ENCODE peak calls at places on chromosome 22, in eight cellular contexts. One of them, this sample, is unnamed. For H3K4me1, the result is how much of the 10 kb centered on the place peaks cover.

GRCh38 chr22:36333632-36334031 is 54.1 kb downstream of the MYH9 start:
- DNase-seq in esophagus squamous epithelium: no peak
- DNase-seq in A549: no peak
- DNase-seq in vagina: no peak
- DNase-seq in stomach: peak
- DNase-seq in Peyer's patch: no peak
- DNase-seq in body of pancreas: peak
- DNase-seq in HepG2: no peak
- DNase-seq in this sample: no peak

GRCh38 chr22:41557401-41558240 is 3.2 kb upstream of the CSDC2 start:
- DNase-seq in esophagus squamous epithelium: no peak
- DNase-seq in A549: no peak
- DNase-seq in vagina: no peak
- DNase-seq in stomach: peak
- DNase-seq in Peyer's patch: no peak
- DNase-seq in body of pancreas: peak
- DNase-seq in HepG2: peak
- DNase-seq in this sample: peak

GRCh38 chr22:37193629-37194191 is 5.7 kb upstream of the C1QTNF6 start:
- DNase-seq in esophagus squamous epithelium: no peak
- DNase-seq in A549: no peak
- DNase-seq in vagina: no peak
- DNase-seq in stomach: no peak
- DNase-seq in Peyer's patch: no peak
- DNase-seq in body of pancreas: peak
- DNase-seq in HepG2: peak
- DNase-seq in this sample: peak

GRCh38 chr22:25754527-25755202 is 12.7 kb downstream of the MYO18B start:
- DNase-seq in esophagus squamous epithelium: no peak
- DNase-seq in A549: no peak
- DNase-seq in vagina: no peak
- DNase-seq in stomach: no peak
- DNase-seq in Peyer's patch: no peak
- DNase-seq in body of pancreas: no peak
- DNase-seq in HepG2: no peak
- DNase-seq in this sample: peak

GRCh38 chr22:32684822-32685187 is 116.7 kb upstream of the TIMP3 start:
- DNase-seq in esophagus squamous epithelium: no peak
- DNase-seq in A549: no peak
- DNase-seq in vagina: no peak
- DNase-seq in stomach: no peak
- DNase-seq in Peyer's patch: no peak
- DNase-seq in body of pancreas: no peak
- DNase-seq in HepG2: no peak
- DNase-seq in this sample: no peak

GRCh38 chr22:45322873-45323525 is 13.3 kb downstream of the FAM118A start:
- DNase-seq in esophagus squamous epithelium: no peak
- DNase-seq in A549: no peak
- DNase-seq in vagina: no peak
- DNase-seq in stomach: no peak
- DNase-seq in Peyer's patch: no peak
- DNase-seq in body of pancreas: no peak
- DNase-seq in HepG2: no peak
- DNase-seq in this sample: no peak

GRCh38 chr22:23849009-23850006 is 8.4 kb upstream of the SLC2A11 start:
- DNase-seq in esophagus squamous epithelium: no peak
- DNase-seq in A549: peak
- DNase-seq in vagina: no peak
- DNase-seq in stomach: peak
- DNase-seq in Peyer's patch: peak
- DNase-seq in body of pancreas: peak
- DNase-seq in HepG2: peak
- DNase-seq in this sample: peak

GRCh38 chr22:32801436-32802290 is at the start of gene TIMP3:
- DNase-seq in esophagus squamous epithelium: no peak
- DNase-seq in A549: no peak
- DNase-seq in vagina: no peak
- DNase-seq in stomach: peak
- DNase-seq in Peyer's patch: peak
- DNase-seq in body of pancreas: peak
- DNase-seq in HepG2: no peak
- DNase-seq in this sample: peak

DNA sequence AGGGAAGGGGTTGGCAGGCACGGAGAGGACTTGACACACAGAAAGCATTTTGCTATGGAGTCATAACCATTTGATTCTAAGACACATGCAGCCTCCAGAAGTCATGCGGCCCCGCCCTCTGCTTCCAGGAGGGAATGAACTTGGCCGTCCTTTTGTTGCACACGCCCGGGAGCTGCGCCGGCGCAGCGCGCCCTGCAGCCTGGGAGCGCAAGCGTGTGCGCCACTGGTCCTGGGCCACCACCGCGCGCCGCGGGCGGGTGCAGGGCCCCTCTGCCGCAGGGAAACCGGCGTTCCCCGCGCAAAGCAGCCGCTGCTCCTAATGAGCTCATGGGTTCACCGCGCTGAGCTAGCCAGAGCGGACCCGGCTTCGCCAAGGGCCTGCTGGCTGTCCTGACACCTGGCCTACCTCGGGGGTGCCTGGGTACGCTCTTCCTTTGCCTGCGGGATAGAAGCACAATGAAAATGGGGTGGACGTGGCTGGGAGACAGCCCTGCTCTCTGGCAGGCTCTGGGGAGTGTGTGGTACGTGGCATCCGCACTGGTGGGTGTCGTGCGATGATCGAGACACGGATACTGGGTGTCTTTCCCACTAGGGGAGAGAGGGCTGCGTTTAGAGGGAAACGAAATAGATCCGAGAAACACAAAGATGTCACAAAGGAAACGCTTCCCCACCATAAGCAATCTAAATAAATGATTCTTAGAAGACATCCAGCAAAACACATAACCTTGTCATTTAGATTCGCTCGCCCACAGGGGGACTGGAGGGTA is 669 bp downstream of the MICAL3 start:
- DNase-seq in esophagus squamous epithelium: no peak
- DNase-seq in A549: peak
- DNase-seq in vagina: no peak
- DNase-seq in stomach: peak
- DNase-seq in Peyer's patch: peak
- DNase-seq in body of pancreas: peak
- DNase-seq in HepG2: no peak
- DNase-seq in this sample: peak
- TF ChIP-seq POLR2A in esophagus squamous epithelium: peak
- TF ChIP-seq POLR2A in A549: peak
- TF ChIP-seq POLR2A in vagina: peak
- TF ChIP-seq POLR2A in stomach: no peak
- TF ChIP-seq POLR2A in Peyer's patch: peak
- TF ChIP-seq POLR2A in body of pancreas: peak
- TF ChIP-seq POLR2A in HepG2: no peak
- TF ChIP-seq POLR2A in this sample: peak

DNA sequence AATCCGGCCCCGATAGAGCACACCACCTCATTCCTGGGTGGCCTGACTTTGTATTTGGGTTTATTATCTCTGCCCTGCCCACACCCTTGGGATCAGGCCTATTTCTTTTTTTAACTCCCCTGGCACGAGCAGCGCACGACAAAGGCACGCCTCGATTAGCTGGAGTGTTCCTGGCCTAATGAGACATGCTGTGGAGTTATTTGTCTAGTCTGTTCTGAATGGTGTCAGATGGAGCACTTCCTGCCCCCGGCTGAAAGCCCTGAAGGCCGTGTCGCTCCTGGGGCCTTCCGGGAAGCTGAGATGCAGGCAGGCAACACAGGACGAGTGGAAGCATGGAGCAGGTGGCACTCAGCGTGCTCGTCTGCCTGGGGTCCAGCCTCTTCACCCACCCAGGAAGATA is 47.1 kb downstream of the LARGE1 start:
- DNase-seq in esophagus squamous epithelium: no peak
- DNase-seq in A549: no peak
- DNase-seq in vagina: no peak
- DNase-seq in stomach: peak
- DNase-seq in Peyer's patch: no peak
- DNase-seq in body of pancreas: peak
- DNase-seq in HepG2: no peak
- DNase-seq in this sample: peak
- H3K4me1 ChIP-seq in esophagus squamous epithelium: under half
- H3K4me1 ChIP-seq in A549: under half
- H3K4me1 ChIP-seq in vagina: under half
- H3K4me1 ChIP-seq in stomach: half or more
- H3K4me1 ChIP-seq in Peyer's patch: under half
- H3K4me1 ChIP-seq in body of pancreas: under half
- H3K4me1 ChIP-seq in HepG2: under half
- H3K4me1 ChIP-seq in this sample: under half

DNA sequence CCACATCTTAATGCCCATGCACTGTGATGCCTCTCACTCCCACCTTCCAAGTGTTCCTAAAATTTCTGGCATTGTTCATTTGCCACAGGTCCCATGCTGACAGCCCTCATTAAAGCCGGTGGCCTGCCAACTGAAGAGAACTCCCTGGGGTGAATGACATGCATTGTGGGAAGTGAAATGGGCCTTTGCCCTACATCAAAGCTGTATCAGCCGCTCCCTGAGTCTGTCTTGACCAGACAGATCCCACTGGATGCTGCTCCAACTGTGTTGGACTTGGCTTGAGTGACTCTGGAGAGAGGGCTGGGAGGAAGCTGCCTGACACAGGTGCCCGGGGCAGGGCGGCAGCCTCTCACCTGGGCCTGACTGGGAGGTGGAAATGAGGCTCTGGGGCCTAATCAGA is 8.8 kb upstream of the SEC14L4 start:
- DNase-seq in esophagus squamous epithelium: no peak
- DNase-seq in A549: no peak
- DNase-seq in vagina: no peak
- DNase-seq in stomach: no peak
- DNase-seq in Peyer's patch: no peak
- DNase-seq in body of pancreas: no peak
- DNase-seq in HepG2: no peak
- DNase-seq in this sample: no peak
- H3K27ac ChIP-seq in esophagus squamous epithelium: no peak
- H3K27ac ChIP-seq in A549: no peak
- H3K27ac ChIP-seq in vagina: no peak
- H3K27ac ChIP-seq in stomach: no peak
- H3K27ac ChIP-seq in Peyer's patch: no peak
- H3K27ac ChIP-seq in body of pancreas: no peak
- H3K27ac ChIP-seq in HepG2: no peak
- H3K27ac ChIP-seq in this sample: no peak

DNA sequence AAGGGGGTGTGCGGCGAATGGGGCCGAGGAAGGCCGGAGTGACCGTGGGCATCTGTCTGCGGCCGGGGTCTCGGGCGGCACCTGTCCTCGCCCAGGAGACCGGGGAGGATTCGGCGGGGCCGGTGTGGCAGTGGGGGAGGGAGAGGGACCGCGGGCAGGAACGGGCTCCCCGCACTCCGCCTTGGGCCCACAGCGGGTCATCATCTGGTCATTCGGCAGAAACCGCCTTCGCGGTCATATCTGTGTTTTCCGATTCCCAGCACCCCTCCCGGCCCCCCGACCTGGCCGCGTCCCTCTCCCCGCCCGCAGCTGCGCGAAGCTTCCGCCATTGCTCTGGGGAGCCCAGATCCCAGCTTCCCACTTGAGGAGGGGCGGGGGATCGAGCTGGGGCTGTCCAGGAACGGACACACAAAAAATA is 824 bp upstream of the CBX6 start:
- DNase-seq in esophagus squamous epithelium: no peak
- DNase-seq in A549: peak
- DNase-seq in vagina: peak
- DNase-seq in stomach: peak
- DNase-seq in Peyer's patch: no peak
- DNase-seq in body of pancreas: peak
- DNase-seq in HepG2: no peak
- DNase-seq in this sample: peak
- TF ChIP-seq POLR2A in esophagus squamous epithelium: no peak
- TF ChIP-seq POLR2A in A549: peak
- TF ChIP-seq POLR2A in vagina: peak
- TF ChIP-seq POLR2A in stomach: no peak
- TF ChIP-seq POLR2A in Peyer's patch: no peak
- TF ChIP-seq POLR2A in body of pancreas: peak
- TF ChIP-seq POLR2A in HepG2: no peak
- TF ChIP-seq POLR2A in this sample: no peak